ENCODE peak calls at places on chromosomes 7 and 10, in ten cellular contexts. D is BJ, S is nephron progenitor cell, T is HFFc6, M is fibroblast of the aortic adventitia, F is neural progenitor cell, G is prostate gland, B is B cell, J is fibroblast of mammary gland, K is hepatocyte. X is an unnamed sample.

GRCh38 chr7:125934539-125934938 is 1004.9 kb upstream of the POT1 start:
- DNase-seq in D (no peak), S (no peak), T (no peak), M (no peak), F (no peak), G (no peak), B (no peak), J (no peak), K (peak), X (no peak)

GRCh38 chr7:3065724-3066143 is 22.1 kb upstream of the CARD11 start:
- DNase-seq in D (no peak), S (peak), T (no peak), M (peak), F (peak), G (peak), B (peak), J (peak), K (peak), X (peak)

GRCh38 chr7:135147341-135147898 is 452 bp upstream of the TMEM140 start:
- DNase-seq in D (no peak), S (no peak), T (no peak), M (peak), F (no peak), G (no peak), B (no peak), J (peak), K (peak), X (no peak)

GRCh38 chr7:6164491-6164890 is 107.9 kb downstream of the CYTH3 start:
- DNase-seq in D (no peak), S (peak), T (no peak), M (no peak), F (peak), G (no peak), B (no peak), J (no peak), K (no peak), X (no peak)

GRCh38 chr10:124632064-124632531 is 112.1 kb downstream of the FAM53B start:
- DNase-seq in D (no peak), S (no peak), T (no peak), M (no peak), F (peak), G (peak), B (no peak), J (peak), K (no peak), X (no peak)

GRCh38 chr10:47262606-47263295 is 37.2 kb upstream of the GDF10 start:
- DNase-seq in D (peak), S (no peak), T (peak), M (peak), F (no peak), G (no peak), B (no peak), J (no peak), K (no peak), X (no peak)

GRCh38 chr7:84669177-84669732 is 474.7 kb upstream of the SEMA3A start:
- DNase-seq in D (no peak), S (no peak), T (no peak), M (no peak), F (no peak), G (no peak), B (no peak), J (no peak), K (no peak), X (no peak)

GRCh38 chr10:111083222-111084095 is 6.6 kb downstream of the ADRA2A start:
- DNase-seq in D (no peak), S (no peak), T (no peak), M (no peak), F (no peak), G (no peak), B (peak), J (no peak), K (no peak), X (no peak)

GRCh38 chr10:104589431-104589830 is 51.7 kb upstream of the SORCS3 start:
- DNase-seq in D (no peak), S (no peak), T (peak), M (no peak), F (no peak), G (no peak), B (no peak), J (peak), K (no peak), X (no peak)

GRCh38 chr7:36191292-36191920 is 38.4 kb downstream of the EEPD1 start:
- DNase-seq in D (no peak), S (no peak), T (no peak), M (no peak), F (no peak), G (no peak), B (no peak), J (no peak), K (no peak), X (no peak)

GRCh38 chr10:6678211-6678803 is 98.2 kb upstream of the PRKCQ start:
- DNase-seq in D (no peak), S (peak), T (no peak), M (peak), F (peak), G (peak), B (peak), J (peak), K (peak), X (peak)
- TF ChIP-seq CTCF in D (peak), S (peak), T (peak), M (peak), F (peak), G (peak), B (peak), J (peak), K (peak), X (peak)

GRCh38 chr10:93816123-93816747 is 58.5 kb downstream of the LGI1 start:
- DNase-seq in D (peak), S (peak), T (peak), M (peak), F (peak), G (peak), B (no peak), J (peak), K (peak), X (no peak)
- TF ChIP-seq CTCF in D (peak), S (peak), T (peak), M (peak), F (peak), G (peak), B (peak), J (peak), K (peak), X (peak)

DNA sequence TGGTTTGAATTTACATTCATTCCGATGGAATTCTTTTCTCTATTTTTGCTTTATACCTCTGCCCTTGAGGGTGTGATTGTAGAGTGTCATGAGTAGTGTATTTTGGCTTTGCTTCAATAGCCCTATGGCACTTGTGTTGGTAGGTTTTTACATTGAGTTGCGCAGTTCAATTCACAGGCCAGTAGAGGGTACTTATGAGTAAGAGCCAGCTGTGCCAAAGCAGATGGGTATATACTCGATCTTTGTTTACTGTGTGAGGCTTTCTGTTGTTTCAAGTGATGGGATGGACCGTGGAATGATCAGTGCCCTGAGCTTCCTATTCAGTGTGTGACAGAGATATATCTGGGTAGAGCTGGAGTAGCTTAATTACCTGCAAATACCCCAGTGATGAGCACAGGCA is 4.3 kb upstream of the AKR1C3 start:
- DNase-seq in D (no peak), S (no peak), T (peak), M (no peak), F (peak), G (no peak), B (no peak), J (peak), K (no peak), X (no peak)
- TF ChIP-seq CTCF in D (peak), S (no peak), T (peak), M (peak), F (peak), G (no peak), B (no peak), J (peak), K (no peak), X (peak)

GRCh38 chr10:57716884-57717283 is 550.8 kb downstream of the IPMK start:
- DNase-seq in D (no peak), S (no peak), T (peak), M (peak), F (peak), G (no peak), B (no peak), J (peak), K (peak), X (no peak)
- TF ChIP-seq CTCF in D (peak), S (peak), T (peak), M (peak), F (peak), G (no peak), B (no peak), J (peak), K (peak), X (no peak)

DNA sequence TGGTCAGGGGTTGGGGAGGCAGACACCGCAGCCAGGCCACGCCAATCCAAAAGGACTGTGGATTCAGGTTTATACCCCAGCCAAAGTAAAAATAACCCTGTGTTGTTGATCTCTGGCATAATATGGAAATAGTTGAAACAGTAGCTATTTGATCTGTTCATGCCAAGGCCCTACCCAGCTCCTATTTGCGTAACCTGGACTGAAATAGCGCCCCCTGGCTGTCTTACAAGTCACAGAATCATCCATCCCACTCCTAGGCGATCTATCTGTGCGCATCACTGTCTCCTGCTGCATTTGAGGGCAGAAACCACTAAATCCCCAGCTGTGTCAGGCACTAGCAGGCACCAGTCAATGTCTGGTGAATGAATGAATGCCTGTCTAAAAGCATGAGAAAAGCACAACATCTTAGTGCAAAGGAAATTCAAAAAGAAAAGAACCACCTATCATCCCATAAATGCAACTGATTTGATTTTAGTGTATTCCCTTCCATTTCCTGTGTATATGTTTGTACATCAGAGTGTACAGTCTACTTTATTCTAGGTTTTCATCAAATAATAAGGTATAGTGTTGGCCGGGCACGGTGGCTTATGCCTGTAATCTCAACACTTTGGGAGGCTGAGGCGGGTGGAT is 160.0 kb downstream of the SLIT1 start:
- DNase-seq in D (no peak), S (peak), T (peak), M (peak), F (peak), G (peak), B (peak), J (peak), K (peak), X (peak)
- TF ChIP-seq CTCF in D (peak), S (peak), T (peak), M (peak), F (peak), G (peak), B (peak), J (peak), K (peak), X (peak)

DNA sequence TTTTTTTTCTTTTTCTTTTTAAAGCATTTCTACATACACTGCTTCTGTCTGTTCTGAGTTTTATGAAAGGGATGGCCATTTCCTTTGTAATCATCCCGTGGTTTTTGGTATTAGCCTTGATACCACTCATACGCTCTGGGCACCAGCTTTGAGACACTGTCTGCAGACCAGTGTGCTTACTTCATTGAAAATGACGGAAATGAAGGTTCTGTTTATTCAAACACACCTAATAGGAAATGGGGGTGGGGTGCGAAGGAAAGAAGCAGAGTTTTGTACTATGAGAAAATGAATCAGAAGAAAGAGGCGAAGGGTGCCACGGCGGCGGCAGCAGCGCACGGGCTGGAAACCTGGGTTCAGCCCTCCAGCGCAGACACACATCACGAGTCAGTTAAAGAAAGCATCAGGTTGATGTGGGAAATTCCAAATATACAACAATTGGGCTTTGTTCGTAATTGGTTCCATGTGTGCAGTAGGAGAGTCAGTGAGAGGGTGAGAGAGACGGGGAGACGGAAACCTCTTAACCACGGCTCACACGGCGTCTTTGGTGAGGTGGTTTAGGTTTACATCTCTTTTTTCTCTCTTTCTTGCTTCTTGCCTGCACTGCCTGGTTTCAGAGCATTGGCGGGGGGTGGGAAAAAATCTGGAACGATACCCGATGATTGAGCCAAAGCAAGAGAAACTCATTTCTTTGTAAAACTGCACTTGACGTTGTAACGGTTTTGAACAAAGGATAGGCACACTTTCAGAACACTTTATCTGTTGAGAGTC is 321.2 kb downstream of the FRMD4A start:
- DNase-seq in D (no peak), S (peak), T (peak), M (peak), F (no peak), G (no peak), B (no peak), J (peak), K (peak), X (no peak)
- TF ChIP-seq CTCF in D (no peak), S (no peak), T (no peak), M (no peak), F (no peak), G (no peak), B (no peak), J (no peak), K (no peak), X (no peak)

GRCh38 chr7:112707655-112708054 is 82.5 kb downstream of the TMEM168 start:
- DNase-seq in D (no peak), S (no peak), T (no peak), M (no peak), F (no peak), G (no peak), B (no peak), J (no peak), K (no peak), X (no peak)

DNA sequence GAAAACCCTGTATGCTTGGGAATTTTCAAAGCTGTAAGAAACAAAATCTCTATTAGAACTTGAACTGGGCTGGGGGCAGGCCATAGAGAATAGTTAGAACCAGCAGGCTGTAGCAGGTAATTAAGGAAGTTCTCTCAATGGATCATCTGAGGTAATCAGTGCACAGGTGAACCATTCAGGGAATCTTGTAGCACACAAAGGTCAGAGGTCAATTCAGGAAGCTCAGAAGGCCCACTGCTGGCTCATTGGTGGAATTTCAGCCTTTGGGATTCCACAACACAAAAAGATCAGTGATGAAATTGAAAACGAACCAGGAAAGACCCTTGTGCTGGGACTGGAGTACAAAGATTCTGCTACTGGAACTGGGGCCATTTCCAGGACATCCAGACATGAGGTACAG is 82.0 kb downstream of the TMEM168 start:
- DNase-seq in D (no peak), S (no peak), T (no peak), M (no peak), F (peak), G (no peak), B (no peak), J (no peak), K (no peak), X (no peak)
- TF ChIP-seq CTCF in D (no peak), S (no peak), T (no peak), M (no peak), F (peak), G (no peak), B (no peak), J (no peak), K (no peak), X (no peak)

GRCh38 chr7:86667732-86668131 is 24.0 kb downstream of the GRM3 start:
- DNase-seq in D (no peak), S (no peak), T (no peak), M (no peak), F (peak), G (no peak), B (no peak), J (no peak), K (no peak), X (no peak)
- TF ChIP-seq CTCF in D (no peak), S (no peak), T (no peak), M (no peak), F (peak), G (no peak), B (no peak), J (no peak), K (no peak), X (no peak)